ENCODE peak calls at places on chromosomes 1 and 21, in four cellular contexts. Z, K, D and P are unnamed samples.

GRCh38 chr1:183769956-183770815 is 34.7 kb upstream of the RGL1 start:
- DNase-seq in Z (no peak), K (no peak), D (no peak), P (no peak)

GRCh38 chr1:119285482-119285881 is 83.1 kb upstream of the HAO2 start:
- DNase-seq in Z (no peak), K (peak), D (peak), P (no peak)

GRCh38 chr21:39655589-39655988 is 42.8 kb downstream of the B3GALT5 start:
- DNase-seq in Z (no peak), K (no peak), D (no peak), P (no peak)

GRCh38 chr1:86965012-86965826 is 50.8 kb downstream of the HS2ST1 start:
- DNase-seq in Z (no peak), K (peak), D (peak), P (peak)

GRCh38 chr1:31792541-31792940 is 23.3 kb downstream of the SPOCD1 start:
- DNase-seq in Z (no peak), K (no peak), D (no peak), P (no peak)

GRCh38 chr1:209831615-209832014 is 3.8 kb downstream of the UTP25 start:
- DNase-seq in Z (no peak), K (peak), D (peak), P (no peak)

GRCh38 chr1:174898102-174898802 is 101.5 kb upstream of the CACYBP start:
- DNase-seq in Z (no peak), K (no peak), D (no peak), P (no peak)

GRCh38 chr21:20270365-20271055 is 727.7 kb upstream of the NCAM2 start:
- DNase-seq in Z (no peak), K (no peak), D (no peak), P (no peak)

GRCh38 chr1:34406377-34406776 is 229.7 kb downstream of the C1orf94 start:
- DNase-seq in Z (no peak), K (no peak), D (no peak), P (no peak)

GRCh38 chr1:20359451-20360330 is 69.0 kb downstream of the VWA5B1 start:
- DNase-seq in Z (no peak), K (no peak), D (no peak), P (no peak)

GRCh38 chr1:151294748-151295462 is 12.8 kb downstream of the ZNF687 start:
- DNase-seq in Z (no peak), K (no peak), D (no peak), P (no peak)

GRCh38 chr1:54774820-54775498 is 10.6 kb upstream of the PARS2 start:
- DNase-seq in Z (no peak), K (no peak), D (peak), P (peak)

GRCh38 chr21:32335601-32336575 is 37.2 kb downstream of the MRAP start:
- DNase-seq in Z (no peak), K (no peak), D (no peak), P (no peak)

GRCh38 chr1:22875851-22876250 is 96.8 kb downstream of the LACTBL1 start:
- DNase-seq in Z (no peak), K (no peak), D (no peak), P (no peak)

GRCh38 chr1:154759196-154759595 is 110.9 kb downstream of the KCNN3 start:
- DNase-seq in Z (peak), K (no peak), D (no peak), P (peak)

GRCh38 chr1:205456383-205456867 is 580 bp upstream of the BLACAT1 start:
- DNase-seq in Z (no peak), K (no peak), D (no peak), P (no peak)
- H3K4me3 ChIP-seq in Z (peak), K (no peak), D (no peak), P (no peak)

GRCh38 chr1:156080598-156081173 is 1.6 kb downstream of the MEX3A start:
- DNase-seq in Z (no peak), K (no peak), D (no peak), P (no peak)
- H3K4me3 ChIP-seq in Z (no peak), K (peak), D (peak), P (peak)

DNA sequence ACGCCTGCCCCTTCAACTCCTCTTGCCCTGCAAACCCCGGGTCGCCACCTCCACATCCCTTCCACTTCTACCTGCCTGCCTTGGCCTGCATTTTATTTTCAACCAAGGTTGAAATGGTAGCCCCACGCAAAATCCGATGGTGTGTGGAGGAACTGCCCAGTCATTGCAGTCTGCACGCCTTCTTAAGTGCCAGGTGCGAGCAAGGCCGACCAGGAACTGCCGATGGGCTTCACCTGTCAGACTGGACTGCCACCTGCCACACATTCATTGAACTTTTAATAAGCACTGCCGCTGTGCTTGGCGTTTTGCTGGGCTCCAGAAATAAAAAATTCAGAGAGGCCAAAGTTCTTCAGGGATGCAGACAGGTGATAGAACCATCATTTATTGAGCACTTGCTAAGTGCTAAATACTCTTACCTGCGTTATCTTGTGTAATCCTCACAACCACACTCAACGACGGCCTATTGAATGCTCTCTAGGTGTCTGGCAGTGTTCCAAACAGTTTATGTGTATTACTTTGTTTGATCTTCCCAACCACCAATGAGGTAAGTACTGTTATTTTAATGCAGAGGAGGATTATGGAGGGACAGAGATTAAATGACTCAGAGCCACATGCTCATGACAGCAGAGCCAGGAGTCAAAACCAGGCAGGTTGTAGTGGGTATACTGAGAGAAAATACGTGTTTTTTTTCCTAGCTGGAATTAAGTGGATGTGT is 36.2 kb downstream of the CACHD1 start:
- DNase-seq in Z (no peak), K (no peak), D (no peak), P (peak)
- H3K4me3 ChIP-seq in Z (peak), K (peak), D (no peak), P (peak)

GRCh38 chr1:61079898-61080336 is 2.4 kb upstream of the NFIA start:
- DNase-seq in Z (no peak), K (peak), D (peak), P (peak)

GRCh38 chr1:61081637-61082335 is 575 bp upstream of the NFIA start:
- DNase-seq in Z (peak), K (no peak), D (peak), P (peak)

GRCh38 chr1:61079276-61079897 is 3.0 kb upstream of the NFIA start:
- DNase-seq in Z (no peak), K (no peak), D (no peak), P (no peak)

GRCh38 chr1:61081135-61081636 is 1.2 kb upstream of the NFIA start:
- DNase-seq in Z (no peak), K (no peak), D (peak), P (no peak)

DNA sequence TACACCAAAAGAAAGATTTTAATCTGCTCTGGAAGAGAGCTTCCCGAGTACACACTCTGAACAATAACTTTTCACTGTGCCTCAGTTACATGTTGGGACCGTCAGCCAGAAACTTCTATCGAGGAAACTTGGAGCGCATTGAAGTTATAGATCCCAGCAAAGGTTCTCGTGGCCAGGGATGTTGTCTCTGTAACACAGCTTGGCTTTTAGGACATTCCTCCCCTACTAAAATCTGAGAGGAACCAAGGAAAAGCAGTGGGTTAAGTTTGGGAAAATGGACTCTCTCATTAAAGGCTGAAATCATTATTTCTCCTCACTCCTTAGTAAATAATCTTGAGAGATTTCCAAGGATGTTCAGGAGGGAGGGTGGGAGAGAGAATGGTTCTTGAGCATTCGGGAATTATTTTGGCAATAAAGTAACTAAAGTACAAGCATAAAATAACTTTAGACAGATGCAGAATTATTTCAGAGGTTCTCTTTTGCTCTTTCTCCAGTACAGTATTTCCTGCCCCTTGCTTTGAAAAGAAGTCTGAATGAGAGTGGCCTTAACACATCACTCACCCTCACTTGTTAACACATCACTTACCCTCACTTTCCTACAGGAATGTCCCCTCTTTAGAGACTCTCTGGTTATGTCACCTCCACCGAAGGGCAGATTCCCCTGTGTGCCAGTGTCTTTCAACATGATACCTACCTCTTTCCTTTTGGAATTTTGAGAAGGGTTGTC is 1.8 kb upstream of the NFIA start:
- DNase-seq in Z (no peak), K (no peak), D (peak), P (no peak)
- H3K4me3 ChIP-seq in Z (peak), K (peak), D (peak), P (peak)

GRCh38 chr21:25424674-25425073 is 182.6 kb downstream of the MRPL39 start:
- DNase-seq in Z (no peak), K (no peak), D (no peak), P (no peak)

GRCh38 chr21:25420831-25421230 is 186.4 kb downstream of the MRPL39 start:
- DNase-seq in Z (no peak), K (no peak), D (no peak), P (no peak)

GRCh38 chr21:25424045-25424444 is 183.2 kb downstream of the MRPL39 start:
- DNase-seq in Z (no peak), K (no peak), D (no peak), P (no peak)

GRCh38 chr21:25422610-25423608 is 184.4 kb downstream of the MRPL39 start:
- DNase-seq in Z (no peak), K (no peak), D (no peak), P (no peak)

GRCh38 chr21:25421327-25422028 is 185.8 kb downstream of the MRPL39 start:
- DNase-seq in Z (peak), K (peak), D (peak), P (peak)
- H3K4me3 ChIP-seq in Z (no peak), K (no peak), D (no peak), P (no peak)

DNA sequence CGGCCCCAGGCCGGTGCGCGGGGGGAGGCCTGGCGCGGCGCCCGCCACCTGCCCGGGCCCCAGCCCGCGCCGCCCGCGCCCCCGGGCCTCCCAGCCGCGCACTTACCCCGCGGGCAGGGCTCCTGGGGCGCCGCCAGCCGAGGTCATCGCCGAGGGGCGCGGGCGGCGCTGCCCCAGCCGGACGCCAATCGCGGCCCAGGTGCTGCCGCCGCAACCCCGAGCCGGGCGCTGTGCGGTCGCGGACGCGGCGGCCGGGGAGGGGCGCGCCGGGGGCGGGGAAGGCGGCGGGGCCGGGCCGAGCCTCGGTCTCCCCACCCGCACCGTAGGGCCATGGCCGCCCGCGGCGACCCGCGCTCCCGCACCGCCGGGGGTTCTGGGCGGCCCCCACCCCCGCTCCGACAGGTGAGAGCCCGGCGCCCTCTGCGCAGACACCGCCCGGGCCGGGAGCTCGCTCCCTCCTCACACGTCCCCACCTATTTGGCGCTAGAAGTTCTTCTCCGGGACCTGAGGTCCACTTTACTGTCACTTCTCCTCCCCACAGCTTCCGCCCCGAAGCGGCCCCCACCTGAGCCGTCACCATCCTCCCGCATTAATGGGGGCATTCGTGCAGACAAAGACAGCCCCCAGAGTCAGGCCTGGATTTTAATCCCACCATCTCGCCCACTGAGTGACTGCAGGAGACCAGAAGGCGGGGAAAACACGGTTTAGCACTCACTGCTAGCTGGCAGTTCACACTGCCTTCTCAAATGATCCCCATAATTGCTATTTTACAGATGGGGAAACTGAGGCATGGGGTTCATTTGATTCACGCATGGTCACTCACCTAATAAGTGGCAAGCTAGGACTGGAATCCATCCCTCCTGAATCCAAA is at the start of gene TTC39A:
- DNase-seq in Z (no peak), K (no peak), D (no peak), P (no peak)
- H3K4me3 ChIP-seq in Z (no peak), K (peak), D (peak), P (no peak)

GRCh38 chr1:59484090-59484489 is 187.2 kb downstream of the FGGY start:
- DNase-seq in Z (no peak), K (peak), D (peak), P (no peak)
- H3K4me3 ChIP-seq in Z (no peak), K (no peak), D (no peak), P (no peak)

GRCh38 chr1:235074335-235075120 is 54.1 kb downstream of the TOMM20 start:
- DNase-seq in Z (peak), K (peak), D (peak), P (no peak)
- H3K4me3 ChIP-seq in Z (peak), K (peak), D (no peak), P (no peak)

GRCh38 chr1:116373451-116374339 is 651 bp downstream of the ATP1A1 start:
- DNase-seq in Z (peak), K (peak), D (peak), P (no peak)

GRCh38 chr1:116370186-116370585 is 2.9 kb upstream of the ATP1A1 start:
- DNase-seq in Z (no peak), K (no peak), D (no peak), P (no peak)

GRCh38 chr1:116372651-116373444 is at the start of gene ATP1A1:
- DNase-seq in Z (peak), K (peak), D (peak), P (peak)

GRCh38 chr1:116374340-116375164 is 1.5 kb downstream of the ATP1A1 start:
- DNase-seq in Z (peak), K (no peak), D (no peak), P (no peak)

DNA sequence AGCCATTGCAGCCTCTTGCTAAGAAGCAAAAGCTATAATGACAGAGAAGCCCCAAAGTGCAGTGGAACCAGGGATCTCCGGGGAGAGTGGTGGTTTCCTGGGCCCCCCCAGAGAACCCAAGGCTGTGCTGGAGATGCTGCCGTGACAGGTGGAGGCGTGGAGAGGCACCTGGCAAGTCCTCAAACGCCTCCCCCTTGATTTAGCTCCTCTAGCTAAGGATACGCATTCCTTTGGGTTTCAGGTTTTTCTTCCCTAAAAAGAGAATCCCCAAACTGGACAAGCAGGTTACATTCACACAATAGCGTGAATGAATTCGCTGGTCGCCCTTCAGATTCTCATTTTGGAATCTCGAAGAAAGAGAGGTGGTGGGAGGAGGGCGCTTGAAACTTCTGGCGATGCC is 858 bp upstream of the ATP1A1 start:
- DNase-seq in Z (no peak), K (no peak), D (no peak), P (no peak)
- H3K4me3 ChIP-seq in Z (peak), K (peak), D (peak), P (peak)

GRCh38 chr1:204647114-204647804 is 38.3 kb downstream of the LRRN2 start:
- DNase-seq in Z (no peak), K (peak), D (peak), P (peak)
- H3K4me3 ChIP-seq in Z (no peak), K (no peak), D (no peak), P (no peak)